ENCODE peak calls at places on chromosomes 5 and 9, in nine cellular contexts. C, M, K, S, H, B, G, X and Y are unnamed samples.

GRCh38 chr9:101462558-101462957 is 27.0 kb upstream of the ALDOB start:
- DNase-seq in C (peak), M (peak), K (no peak), S (peak), H (peak), B (no peak), G (no peak), X (no peak), Y (no peak)

GRCh38 chr9:7613931-7614330 is 185.6 kb downstream of the DMAC1 start:
- DNase-seq in C (no peak), M (no peak), K (no peak), S (no peak), H (peak), B (no peak), G (no peak), X (no peak), Y (no peak)

GRCh38 chr9:3868012-3868411 is 342.2 kb upstream of the RFX3 start:
- DNase-seq in C (no peak), M (peak), K (no peak), S (no peak), H (no peak), B (no peak), G (no peak), X (no peak), Y (peak)

GRCh38 chr9:13140843-13141592 is 138.5 kb downstream of the MPDZ start:
- DNase-seq in C (no peak), M (peak), K (no peak), S (peak), H (peak), B (no peak), G (no peak), X (no peak), Y (no peak)

GRCh38 chr9:110040788-110041187 is 167.2 kb downstream of the C9orf152 start:
- DNase-seq in C (no peak), M (peak), K (no peak), S (no peak), H (peak), B (no peak), G (no peak), X (no peak), Y (no peak)

GRCh38 chr9:116234091-116234490 is 80.5 kb downstream of the PAPPA start:
- DNase-seq in C (no peak), M (peak), K (no peak), S (peak), H (peak), B (no peak), G (no peak), X (no peak), Y (no peak)

GRCh38 chr9:108056805-108057386 is 567.3 kb upstream of the KLF4 start:
- DNase-seq in C (no peak), M (peak), K (no peak), S (peak), H (peak), B (no peak), G (no peak), X (no peak), Y (no peak)

GRCh38 chr9:136533775-136534157 is 12.1 kb downstream of the NOTCH1 start:
- DNase-seq in C (no peak), M (no peak), K (no peak), S (no peak), H (peak), B (no peak), G (no peak), X (no peak), Y (no peak)

GRCh38 chr5:137705106-137705505 is 30.8 kb downstream of the KLHL3 start:
- DNase-seq in C (no peak), M (peak), K (no peak), S (no peak), H (no peak), B (no peak), G (no peak), X (no peak), Y (no peak)

GRCh38 chr9:89518466-89519392 is 20.8 kb upstream of the SEMA4D start:
- DNase-seq in C (no peak), M (no peak), K (no peak), S (no peak), H (no peak), B (no peak), G (no peak), X (no peak), Y (no peak)

GRCh38 chr5:150398432-150399157 is 14.1 kb downstream of the CD74 start:
- DNase-seq in C (peak), M (no peak), K (no peak), S (no peak), H (no peak), B (no peak), G (no peak), X (no peak), Y (peak)
- TF ChIP-seq CTCF in C (peak), M (peak), K (peak), S (peak), H (peak), B (peak), G (no peak), X (peak), Y (peak)

DNA sequence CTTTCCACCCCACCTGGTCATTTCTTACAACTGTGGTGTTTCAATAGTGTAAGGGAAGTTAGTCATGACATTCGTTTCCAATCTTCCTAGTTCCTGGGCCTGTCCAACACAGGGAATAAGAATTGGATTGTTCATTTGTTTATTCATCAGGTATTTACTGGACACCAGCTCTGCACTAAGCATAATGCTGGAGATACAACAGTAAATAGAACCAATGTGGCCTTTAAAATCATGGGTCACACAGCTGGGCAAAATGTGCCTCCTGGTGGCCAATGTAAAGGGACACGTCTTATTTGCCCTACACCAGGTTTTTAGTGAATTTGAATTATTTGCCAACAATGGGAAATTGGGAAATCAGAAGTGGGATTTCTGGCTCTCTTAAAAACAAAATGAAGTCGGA is 10.4 kb downstream of the ABLIM3 start:
- DNase-seq in C (no peak), M (peak), K (no peak), S (no peak), H (no peak), B (no peak), G (no peak), X (no peak), Y (no peak)
- TF ChIP-seq CTCF in C (peak), M (peak), K (peak), S (peak), H (no peak), B (peak), G (no peak), X (no peak), Y (no peak)

DNA sequence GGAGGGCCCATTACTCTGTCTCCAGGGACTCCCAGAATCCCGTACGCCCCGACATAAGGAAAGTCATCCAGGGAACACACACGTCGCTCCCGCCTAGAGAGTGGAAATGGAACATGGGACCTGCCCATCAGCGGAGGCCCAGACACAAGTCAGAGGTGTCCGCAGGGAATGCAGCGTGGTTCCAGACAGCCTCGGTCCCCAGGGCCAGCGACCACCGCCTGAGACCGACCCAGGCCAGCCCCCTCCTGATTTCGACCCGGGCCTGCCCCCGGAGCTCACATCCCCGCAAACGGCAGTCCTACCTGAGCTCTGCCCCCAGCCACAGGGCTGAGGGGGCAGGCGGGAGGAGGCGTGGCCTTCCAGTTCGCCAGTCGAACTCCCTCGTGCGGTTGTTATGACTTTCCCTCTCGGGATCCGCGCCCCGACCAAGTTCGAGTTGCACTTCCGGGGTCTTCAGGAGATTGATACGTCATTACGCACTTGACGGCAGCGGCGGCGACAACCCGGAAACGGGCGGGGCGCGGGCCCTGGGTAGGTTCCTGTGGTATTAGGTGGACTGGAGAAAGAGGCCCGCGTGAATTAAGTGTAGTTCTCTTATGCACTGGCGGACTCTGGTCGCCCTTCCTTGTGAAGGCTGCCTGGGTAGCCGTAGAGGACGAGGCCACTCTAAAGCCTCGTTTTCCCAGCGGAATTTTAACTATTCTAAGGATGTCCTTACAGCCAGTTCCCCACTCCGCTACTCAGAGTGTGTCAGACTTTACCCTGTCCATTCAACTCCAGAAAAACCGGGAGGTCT is 370.0 kb upstream of the POU5F2 start:
- DNase-seq in C (peak), M (peak), K (peak), S (peak), H (peak), B (peak), G (peak), X (peak), Y (peak)
- TF ChIP-seq CTCF in C (peak), M (peak), K (peak), S (peak), H (peak), B (no peak), G (no peak), X (peak), Y (no peak)

GRCh38 chr9:99299214-99300102 is 77.4 kb downstream of the SEC61B start:
- DNase-seq in C (no peak), M (peak), K (no peak), S (peak), H (peak), B (no peak), G (no peak), X (no peak), Y (peak)
- TF ChIP-seq CTCF in C (peak), M (peak), K (peak), S (peak), H (peak), B (peak), G (no peak), X (no peak), Y (peak)

GRCh38 chr9:97474373-97474925 is 27.0 kb upstream of the TMOD1 start:
- DNase-seq in C (no peak), M (peak), K (no peak), S (no peak), H (peak), B (no peak), G (no peak), X (no peak), Y (no peak)

GRCh38 chr9:97473717-97474116 is 27.7 kb upstream of the TMOD1 start:
- DNase-seq in C (no peak), M (no peak), K (no peak), S (no peak), H (no peak), B (no peak), G (no peak), X (no peak), Y (no peak)

GRCh38 chr9:97468658-97469448 is 32.6 kb upstream of the TMOD1 start:
- DNase-seq in C (peak), M (peak), K (peak), S (peak), H (peak), B (peak), G (peak), X (peak), Y (peak)

GRCh38 chr9:97475079-97475478 is 26.4 kb upstream of the TMOD1 start:
- DNase-seq in C (no peak), M (peak), K (no peak), S (no peak), H (peak), B (no peak), G (no peak), X (no peak), Y (no peak)

DNA sequence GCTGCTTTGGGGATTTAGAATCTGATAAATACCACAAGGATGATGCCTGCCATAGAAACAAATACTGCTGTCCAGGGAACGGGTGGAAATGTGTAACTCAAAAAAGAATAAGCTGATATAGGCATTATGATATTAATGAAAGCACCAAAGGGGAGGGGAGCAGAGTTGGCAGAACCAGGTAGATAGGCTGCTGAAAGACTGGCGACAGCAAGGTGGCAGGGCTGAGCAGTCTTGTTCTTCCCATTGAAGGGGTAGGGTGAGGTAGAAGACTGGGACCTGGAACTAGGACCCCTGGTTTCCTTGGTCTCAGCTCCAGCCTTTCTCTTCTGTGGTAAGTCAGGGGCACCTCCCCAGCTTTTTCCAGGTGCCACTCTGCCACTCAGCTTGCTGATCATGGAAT is 31.4 kb upstream of the TMOD1 start:
- DNase-seq in C (peak), M (no peak), K (no peak), S (no peak), H (no peak), B (peak), G (no peak), X (no peak), Y (no peak)
- TF ChIP-seq CTCF in C (peak), M (no peak), K (no peak), S (peak), H (peak), B (peak), G (no peak), X (no peak), Y (peak)

DNA sequence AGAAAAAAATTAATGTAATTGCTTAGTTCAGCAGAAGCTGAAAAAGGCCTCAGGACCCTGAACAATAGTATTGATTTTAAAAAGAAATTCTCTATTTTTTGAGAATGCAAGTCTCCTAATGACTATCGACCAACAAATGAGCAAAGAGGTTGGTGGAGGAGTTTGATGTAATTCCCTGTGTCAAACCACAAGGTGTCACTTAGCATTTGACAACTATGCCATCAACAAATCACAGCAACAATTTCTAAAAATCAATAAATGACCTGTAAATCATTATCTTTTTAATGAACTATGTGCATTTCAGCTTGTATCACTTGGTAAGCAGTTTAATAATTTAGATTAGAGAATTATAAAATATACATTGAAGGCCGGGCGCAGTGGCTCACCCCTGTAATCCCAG is 133.7 kb downstream of the PRELID2 start:
- DNase-seq in C (no peak), M (no peak), K (no peak), S (no peak), H (no peak), B (no peak), G (no peak), X (no peak), Y (no peak)
- TF ChIP-seq CTCF in C (peak), M (no peak), K (peak), S (no peak), H (no peak), B (peak), G (no peak), X (no peak), Y (no peak)

GRCh38 chr9:94743035-94743954 is 16.8 kb downstream of the AOPEP start:
- DNase-seq in C (no peak), M (peak), K (no peak), S (peak), H (no peak), B (no peak), G (peak), X (peak), Y (no peak)

GRCh38 chr9:94745806-94746540 is 19.5 kb downstream of the AOPEP start:
- DNase-seq in C (no peak), M (no peak), K (no peak), S (no peak), H (no peak), B (no peak), G (no peak), X (no peak), Y (no peak)

GRCh38 chr9:94741856-94742255 is 15.4 kb downstream of the AOPEP start:
- DNase-seq in C (no peak), M (no peak), K (no peak), S (no peak), H (no peak), B (no peak), G (no peak), X (no peak), Y (no peak)

DNA sequence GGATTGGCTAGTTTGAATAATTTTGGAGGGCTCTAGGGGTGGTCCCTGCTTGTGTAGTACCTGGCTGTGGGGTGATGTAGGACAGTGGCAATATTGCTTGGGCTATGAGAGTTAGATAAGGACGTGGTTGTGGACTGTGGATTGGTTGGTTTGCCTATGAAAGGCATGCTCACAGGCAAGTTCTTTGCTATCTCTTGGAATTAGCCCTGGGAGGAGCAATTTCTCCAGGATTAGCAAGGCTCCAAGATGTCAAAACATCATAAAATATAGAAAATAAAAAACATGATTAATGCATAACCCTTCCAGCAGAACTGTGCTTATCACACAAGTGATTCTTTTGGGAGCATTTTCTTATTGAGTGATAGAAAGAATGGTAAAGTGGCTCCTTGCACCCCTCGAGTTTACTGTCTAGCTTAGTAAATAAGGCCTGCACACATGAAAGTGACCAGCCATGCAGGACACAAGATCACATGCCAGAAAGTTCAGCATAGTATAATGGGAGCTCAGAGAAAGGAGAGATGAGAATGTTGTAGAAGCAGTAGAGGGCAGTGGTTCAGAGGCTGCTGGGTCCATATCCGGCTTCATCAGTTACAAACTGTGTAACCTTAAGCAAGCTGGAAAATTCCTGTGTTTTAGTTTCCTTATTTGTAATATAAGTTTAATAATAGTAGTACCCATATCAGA is 13.8 kb downstream of the AOPEP start:
- DNase-seq in C (no peak), M (no peak), K (no peak), S (no peak), H (no peak), B (no peak), G (no peak), X (no peak), Y (no peak)
- TF ChIP-seq CTCF in C (no peak), M (no peak), K (no peak), S (no peak), H (no peak), B (no peak), G (no peak), X (no peak), Y (no peak)

GRCh38 chr9:128343855-128344254 is 3.5 kb downstream of the SLC27A4 start:
- DNase-seq in C (no peak), M (no peak), K (no peak), S (no peak), H (no peak), B (no peak), G (no peak), X (no peak), Y (no peak)
- TF ChIP-seq CTCF in C (no peak), M (no peak), K (no peak), S (no peak), H (no peak), B (no peak), G (no peak), X (no peak), Y (no peak)

GRCh38 chr9:38016375-38017120 is 52.5 kb downstream of the SHB start:
- DNase-seq in C (no peak), M (peak), K (no peak), S (peak), H (peak), B (no peak), G (no peak), X (no peak), Y (no peak)
- TF ChIP-seq CTCF in C (no peak), M (no peak), K (no peak), S (no peak), H (no peak), B (no peak), G (no peak), X (no peak), Y (no peak)